ENCODE peak calls at places on chromosomes 2 and 18, in six cellular contexts. One of them, this sample, is unnamed.
A peak's percentile ranks its signal among the peaks of the same experiment; 100 is the strongest.

GRCh38 chr2:12014088-12014960 is 267.9 kb downstream of the LPIN1 start:
- DNase-seq in K562: no peak
- DNase-seq in IMR-90: peak; percentile 70
- DNase-seq in upper lobe of left lung: no peak
- DNase-seq in right lobe of liver: peak; percentile 24
- DNase-seq in tibial nerve: no peak
- DNase-seq in this sample: no peak

GRCh38 chr2:151280276-151280675 is 9.2 kb downstream of the NMI start:
- DNase-seq in K562: no peak
- DNase-seq in tibial nerve: no peak
- DNase-seq in upper lobe of left lung: no peak
- DNase-seq in right lobe of liver: no peak
- DNase-seq in IMR-90: peak; percentile 82
- DNase-seq in this sample: no peak

GRCh38 chr2:203830294-203831055 is 37.1 kb upstream of the CTLA4 start:
- DNase-seq in upper lobe of left lung: no peak
- DNase-seq in right lobe of liver: no peak
- DNase-seq in K562: no peak
- DNase-seq in tibial nerve: no peak
- DNase-seq in IMR-90: no peak
- DNase-seq in this sample: no peak

GRCh38 chr2:85579266-85579935 is 2.0 kb downstream of the VAMP8 start:
- DNase-seq in K562: peak; percentile 48
- DNase-seq in tibial nerve: no peak
- DNase-seq in upper lobe of left lung: no peak
- DNase-seq in right lobe of liver: no peak
- DNase-seq in IMR-90: no peak
- DNase-seq in this sample: no peak

GRCh38 chr2:218259099-218259921 is 1.5 kb upstream of the GPBAR1 start:
- DNase-seq in IMR-90: peak; percentile 85
- DNase-seq in right lobe of liver: no peak
- DNase-seq in upper lobe of left lung: no peak
- DNase-seq in K562: no peak
- DNase-seq in tibial nerve: peak; percentile 51
- DNase-seq in this sample: no peak

GRCh38 chr2:12046641-12047040 is 300.2 kb downstream of the LPIN1 start:
- DNase-seq in tibial nerve: no peak
- DNase-seq in right lobe of liver: no peak
- DNase-seq in upper lobe of left lung: no peak
- DNase-seq in IMR-90: peak; percentile 50
- DNase-seq in K562: no peak
- DNase-seq in this sample: no peak

GRCh38 chr2:182504903-182505302 is 78.1 kb upstream of the PDE1A start:
- DNase-seq in K562: no peak
- DNase-seq in right lobe of liver: no peak
- DNase-seq in upper lobe of left lung: no peak
- DNase-seq in tibial nerve: no peak
- DNase-seq in IMR-90: peak; percentile 91
- DNase-seq in this sample: no peak

GRCh38 chr2:30611572-30611971 is 164.5 kb downstream of the LCLAT1 start:
- DNase-seq in tibial nerve: no peak
- DNase-seq in IMR-90: no peak
- DNase-seq in right lobe of liver: no peak
- DNase-seq in upper lobe of left lung: no peak
- DNase-seq in K562: no peak
- DNase-seq in this sample: no peak

GRCh38 chr2:241957276-241957675 is 87.7 kb downstream of the RTP5 start:
- DNase-seq in upper lobe of left lung: no peak
- DNase-seq in IMR-90: no peak
- DNase-seq in K562: no peak
- DNase-seq in right lobe of liver: no peak
- DNase-seq in tibial nerve: no peak
- DNase-seq in this sample: no peak

GRCh38 chr2:46967990-46968647 is 52.5 kb upstream of the MCFD2 start:
- DNase-seq in upper lobe of left lung: no peak
- DNase-seq in K562: peak; percentile 76
- DNase-seq in tibial nerve: peak; percentile 55
- DNase-seq in right lobe of liver: peak; percentile 42
- DNase-seq in IMR-90: peak; percentile 85
- DNase-seq in this sample: no peak

GRCh38 chr2:183148967-183149366 is 24.7 kb downstream of the NUP35 start:
- DNase-seq in IMR-90: peak; percentile 28
- DNase-seq in tibial nerve: no peak
- DNase-seq in upper lobe of left lung: no peak
- DNase-seq in K562: no peak
- DNase-seq in right lobe of liver: no peak
- DNase-seq in this sample: no peak

GRCh38 chr18:30522288-30522929 is 520.1 kb downstream of the DSC3 start:
- DNase-seq in upper lobe of left lung: no peak
- DNase-seq in IMR-90: no peak
- DNase-seq in tibial nerve: no peak
- DNase-seq in right lobe of liver: no peak
- DNase-seq in K562: no peak
- DNase-seq in this sample: no peak

GRCh38 chr2:45930396-45930792 is 278.9 kb downstream of the PRKCE start:
- DNase-seq in right lobe of liver: no peak
- DNase-seq in K562: no peak
- DNase-seq in tibial nerve: no peak
- DNase-seq in upper lobe of left lung: no peak
- DNase-seq in IMR-90: peak; percentile 74
- DNase-seq in this sample: no peak

GRCh38 chr2:170512271-170512670 is 202.9 kb upstream of the SP5 start:
- DNase-seq in right lobe of liver: no peak
- DNase-seq in tibial nerve: no peak
- DNase-seq in upper lobe of left lung: no peak
- DNase-seq in K562: no peak
- DNase-seq in IMR-90: no peak
- DNase-seq in this sample: no peak

GRCh38 chr2:156021326-156022040 is 311.0 kb downstream of the NR4A2 start:
- DNase-seq in tibial nerve: no peak
- DNase-seq in upper lobe of left lung: no peak
- DNase-seq in K562: no peak
- DNase-seq in right lobe of liver: no peak
- DNase-seq in IMR-90: no peak
- DNase-seq in this sample: no peak

GRCh38 chr2:221454459-221455105 is 117.5 kb downstream of the EPHA4 start:
- DNase-seq in IMR-90: no peak
- DNase-seq in right lobe of liver: no peak
- DNase-seq in upper lobe of left lung: no peak
- DNase-seq in K562: no peak
- DNase-seq in tibial nerve: no peak
- DNase-seq in this sample: no peak
- TF ChIP-seq POLR2A in IMR-90: no peak
- TF ChIP-seq POLR2A in right lobe of liver: no peak
- TF ChIP-seq POLR2A in upper lobe of left lung: no peak
- TF ChIP-seq POLR2A in K562: no peak
- TF ChIP-seq POLR2A in tibial nerve: no peak
- TF ChIP-seq POLR2A in this sample: no peak

GRCh38 chr18:8795586-8795985 is 90.2 kb downstream of the MTCL1 start:
- DNase-seq in tibial nerve: no peak
- DNase-seq in K562: no peak
- DNase-seq in IMR-90: no peak
- DNase-seq in upper lobe of left lung: no peak
- DNase-seq in right lobe of liver: no peak
- DNase-seq in this sample: no peak
- H3K27ac ChIP-seq in tibial nerve: no peak overlapping the region
- H3K27ac ChIP-seq in K562: no peak overlapping the region
- H3K27ac ChIP-seq in IMR-90: peak overlapping the region; percentile 76
- H3K27ac ChIP-seq in upper lobe of left lung: no peak overlapping the region
- H3K27ac ChIP-seq in right lobe of liver: no peak overlapping the region
- H3K27ac ChIP-seq in this sample: no peak overlapping the region

DNA sequence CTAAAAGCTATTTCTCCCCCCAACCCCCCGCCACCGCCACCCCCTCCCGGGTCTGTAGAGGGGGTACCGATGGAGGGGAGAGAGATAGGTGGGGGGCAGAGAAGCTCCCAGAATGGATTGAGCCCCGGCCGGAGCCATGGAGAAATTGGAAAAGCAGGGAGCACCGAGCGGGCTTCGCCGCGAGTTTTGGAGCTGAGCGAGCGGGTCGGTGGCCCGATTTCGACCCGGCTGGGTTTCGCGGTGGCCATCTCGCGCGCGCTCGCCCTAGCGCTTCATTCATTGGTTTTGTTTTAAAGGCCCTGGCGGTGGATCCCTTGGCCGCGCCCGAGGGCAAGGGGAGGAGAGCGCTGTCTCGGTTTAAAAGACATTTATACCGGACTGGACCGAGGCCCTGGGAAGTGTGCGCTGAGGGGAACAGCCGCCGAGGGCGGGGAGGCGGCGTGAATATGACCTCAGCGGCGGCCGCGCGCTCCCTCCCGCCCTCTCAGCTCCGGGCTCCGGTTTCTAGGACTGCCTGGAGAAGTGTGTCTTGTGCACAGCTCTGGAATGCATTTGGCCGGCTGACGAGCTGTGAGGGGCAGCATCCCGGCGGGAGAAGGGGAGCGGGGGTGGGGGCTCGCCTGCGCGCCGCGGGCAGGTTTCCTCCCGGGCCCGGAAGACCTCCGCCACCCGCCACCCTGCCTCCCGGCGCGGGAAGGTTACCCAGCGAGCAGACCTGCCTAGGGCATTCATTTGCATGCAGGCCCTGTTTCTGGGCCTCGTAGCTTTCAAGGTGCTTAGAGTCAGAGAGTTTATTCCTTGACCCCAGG is 1.7 kb upstream of the SMAD7 start:
- DNase-seq in tibial nerve: peak; percentile 65
- DNase-seq in right lobe of liver: peak; percentile 83
- DNase-seq in K562: peak; percentile 54
- DNase-seq in upper lobe of left lung: peak; percentile 96
- DNase-seq in IMR-90: peak; percentile 86
- DNase-seq in this sample: no peak
- TF ChIP-seq POLR2A in tibial nerve: peak; percentile 28
- TF ChIP-seq POLR2A in right lobe of liver: peak; percentile 74
- TF ChIP-seq POLR2A in K562: no peak
- TF ChIP-seq POLR2A in upper lobe of left lung: no peak
- TF ChIP-seq POLR2A in IMR-90: peak; percentile 85
- TF ChIP-seq POLR2A in this sample: peak; percentile 25

GRCh38 chr18:11953113-11953512 is 28.2 kb upstream of the IMPA2 start:
- DNase-seq in upper lobe of left lung: no peak
- DNase-seq in K562: peak; percentile 43
- DNase-seq in IMR-90: peak; percentile 11
- DNase-seq in tibial nerve: no peak
- DNase-seq in right lobe of liver: no peak
- DNase-seq in this sample: no peak

GRCh38 chr18:11948852-11949523 is 32.3 kb upstream of the IMPA2 start:
- DNase-seq in upper lobe of left lung: no peak
- DNase-seq in K562: no peak
- DNase-seq in IMR-90: peak; percentile 68
- DNase-seq in tibial nerve: no peak
- DNase-seq in right lobe of liver: no peak
- DNase-seq in this sample: no peak

GRCh38 chr18:11947214-11948119 is 33.8 kb upstream of the IMPA2 start:
- DNase-seq in IMR-90: peak; percentile 97
- DNase-seq in tibial nerve: peak; percentile 91
- DNase-seq in upper lobe of left lung: peak; percentile 93
- DNase-seq in right lobe of liver: peak; percentile 93
- DNase-seq in K562: peak; percentile 83
- DNase-seq in this sample: no peak

GRCh38 chr18:11950824-11951223 is 30.5 kb upstream of the IMPA2 start:
- DNase-seq in IMR-90: no peak
- DNase-seq in right lobe of liver: no peak
- DNase-seq in upper lobe of left lung: no peak
- DNase-seq in tibial nerve: no peak
- DNase-seq in K562: no peak
- DNase-seq in this sample: no peak

GRCh38 chr18:11951390-11951851 is 29.9 kb upstream of the IMPA2 start:
- DNase-seq in K562: peak; percentile 66
- DNase-seq in upper lobe of left lung: no peak
- DNase-seq in tibial nerve: no peak
- DNase-seq in IMR-90: no peak
- DNase-seq in right lobe of liver: no peak
- DNase-seq in this sample: no peak
- H3K27ac ChIP-seq in K562: peak overlapping the region; percentile 38
- H3K27ac ChIP-seq in upper lobe of left lung: no peak overlapping the region
- H3K27ac ChIP-seq in tibial nerve: no peak overlapping the region
- H3K27ac ChIP-seq in IMR-90: peak overlapping the region; percentile 2
- H3K27ac ChIP-seq in right lobe of liver: no peak overlapping the region
- H3K27ac ChIP-seq in this sample: peak overlapping the region; percentile 45

GRCh38 chr2:219597552-219598307 is at the start of gene STK11IP:
- DNase-seq in right lobe of liver: peak; percentile 96
- DNase-seq in upper lobe of left lung: peak; percentile 98
- DNase-seq in IMR-90: peak; percentile 96
- DNase-seq in K562: peak; percentile 97
- DNase-seq in tibial nerve: peak; percentile 99
- DNase-seq in this sample: peak; percentile 96
- TF ChIP-seq POLR2A in right lobe of liver: peak; percentile 94
- TF ChIP-seq POLR2A in upper lobe of left lung: no peak
- TF ChIP-seq POLR2A in IMR-90: peak; percentile 82
- TF ChIP-seq POLR2A in K562: peak; percentile 90
- TF ChIP-seq POLR2A in tibial nerve: peak; percentile 76
- TF ChIP-seq POLR2A in this sample: peak; percentile 62

GRCh38 chr18:56962322-56962721 is 184.6 kb upstream of the BOD1L2 start:
- DNase-seq in right lobe of liver: no peak
- DNase-seq in upper lobe of left lung: no peak
- DNase-seq in K562: no peak
- DNase-seq in IMR-90: no peak
- DNase-seq in tibial nerve: no peak
- DNase-seq in this sample: no peak
- H3K27ac ChIP-seq in right lobe of liver: no peak overlapping the region
- H3K27ac ChIP-seq in upper lobe of left lung: no peak overlapping the region
- H3K27ac ChIP-seq in K562: no peak overlapping the region
- H3K27ac ChIP-seq in IMR-90: no peak overlapping the region
- H3K27ac ChIP-seq in tibial nerve: no peak overlapping the region
- H3K27ac ChIP-seq in this sample: no peak overlapping the region